ENCODE peak calls at places on chromosomes 3 and 15, in six cellular contexts. W, G, V, U, Q and C are unnamed samples.

GRCh38 chr3:45528429-45528828 is 66.1 kb upstream of the LIMD1 start:
- DNase-seq in W (no peak), G (no peak), V (no peak), U (peak), Q (peak), C (peak)

GRCh38 chr3:149270180-149270579 is 48.6 kb upstream of the CP start:
- DNase-seq in W (no peak), G (no peak), V (no peak), U (peak), Q (no peak), C (no peak)

GRCh38 chr3:189144645-189145044 is 27.1 kb upstream of the TPRG1 start:
- DNase-seq in W (no peak), G (no peak), V (no peak), U (peak), Q (peak), C (no peak)

GRCh38 chr3:14289590-14290453 is 111.2 kb downstream of the LSM3 start:
- DNase-seq in W (no peak), G (peak), V (no peak), U (peak), Q (peak), C (peak)

GRCh38 chr3:14633819-14634424 is 17.6 kb upstream of the CCDC174 start:
- DNase-seq in W (peak), G (peak), V (no peak), U (peak), Q (peak), C (no peak)

GRCh38 chr3:172836390-172836997 is 86.0 kb downstream of the ECT2 start:
- DNase-seq in W (no peak), G (peak), V (peak), U (peak), Q (peak), C (peak)

GRCh38 chr3:25502233-25502632 is 74.2 kb downstream of the RARB start:
- DNase-seq in W (no peak), G (no peak), V (no peak), U (no peak), Q (no peak), C (no peak)

GRCh38 chr3:170290194-170290593 is 67.3 kb upstream of the SKIL start:
- DNase-seq in W (no peak), G (no peak), V (no peak), U (peak), Q (no peak), C (no peak)

GRCh38 chr3:61438253-61439115 is 122.9 kb upstream of the PTPRG start:
- DNase-seq in W (no peak), G (no peak), V (no peak), U (no peak), Q (no peak), C (peak)

GRCh38 chr15:85479071-85479647 is 98.8 kb downstream of the AKAP13 start:
- DNase-seq in W (no peak), G (no peak), V (no peak), U (peak), Q (peak), C (no peak)

GRCh38 chr3:120393761-120394160 is 44.6 kb upstream of the LRRC58 start:
- DNase-seq in W (no peak), G (no peak), V (no peak), U (peak), Q (peak), C (no peak)

GRCh38 chr3:123066896-123067688 is at the start of gene PDIA5:
- DNase-seq in W (peak), G (peak), V (peak), U (peak), Q (peak), C (peak)

GRCh38 chr3:45124379-45124778 is 21.8 kb downstream of the CDCP1 start:
- DNase-seq in W (no peak), G (peak), V (no peak), U (peak), Q (peak), C (no peak)

GRCh38 chr3:136817448-136817847 is 1.5 kb upstream of the SLC35G2 start:
- DNase-seq in W (no peak), G (no peak), V (peak), U (no peak), Q (peak), C (peak)

GRCh38 chr15:70243686-70244540 is 146.2 kb upstream of the TLE3 start:
- DNase-seq in W (no peak), G (no peak), V (no peak), U (no peak), Q (peak), C (no peak)

GRCh38 chr3:132592211-132592610 is 4.9 kb upstream of the ACKR4 start:
- DNase-seq in W (no peak), G (no peak), V (no peak), U (no peak), Q (no peak), C (no peak)

GRCh38 chr3:174223611-174224010 is 635.5 kb upstream of the NAALADL2 start:
- DNase-seq in W (no peak), G (no peak), V (no peak), U (no peak), Q (no peak), C (no peak)

GRCh38 chr15:48954538-48954937 is 9.2 kb downstream of the SHC4 start:
- DNase-seq in W (no peak), G (no peak), V (no peak), U (peak), Q (peak), C (no peak)

GRCh38 chr3:42557849-42558248 is 23.9 kb downstream of the SEC22C start:
- DNase-seq in W (no peak), G (no peak), V (no peak), U (peak), Q (no peak), C (no peak)

GRCh38 chr15:70264738-70265465 is 167.2 kb upstream of the TLE3 start:
- DNase-seq in W (no peak), G (no peak), V (no peak), U (no peak), Q (no peak), C (no peak)

GRCh38 chr15:76286231-76286879 is 24.9 kb downstream of the ETFA start:
- DNase-seq in W (no peak), G (no peak), V (no peak), U (no peak), Q (no peak), C (no peak)

GRCh38 chr15:57634290-57634689 is 42.6 kb downstream of the MYZAP start:
- DNase-seq in W (no peak), G (no peak), V (no peak), U (no peak), Q (peak), C (no peak)

GRCh38 chr3:189094539-189094938 is 77.2 kb upstream of the TPRG1 start:
- DNase-seq in W (no peak), G (no peak), V (no peak), U (no peak), Q (no peak), C (no peak)

GRCh38 chr3:80213076-80213475 is 445.3 kb upstream of the ROBO1 start:
- DNase-seq in W (no peak), G (no peak), V (no peak), U (no peak), Q (no peak), C (no peak)

GRCh38 chr3:134092231-134092701 is 62.5 kb upstream of the SLCO2A1 start:
- DNase-seq in W (no peak), G (no peak), V (no peak), U (no peak), Q (no peak), C (no peak)

GRCh38 chr3:195451373-195452000 is 8.7 kb upstream of the ACAP2 start:
- DNase-seq in W (no peak), G (no peak), V (no peak), U (no peak), Q (no peak), C (no peak)

GRCh38 chr15:61524091-61524490 is 295.0 kb upstream of the RORA start:
- DNase-seq in W (no peak), G (no peak), V (no peak), U (no peak), Q (no peak), C (no peak)

GRCh38 chr3:11545186-11545851 is 98.4 kb downstream of the VGLL4 start:
- DNase-seq in W (no peak), G (no peak), V (no peak), U (no peak), Q (no peak), C (no peak)

GRCh38 chr3:38229036-38229435 is 36.6 kb upstream of the SLC22A13 start:
- DNase-seq in W (no peak), G (no peak), V (no peak), U (no peak), Q (no peak), C (no peak)

GRCh38 chr3:193791041-193792032 is 198.3 kb downstream of the OPA1 start:
- DNase-seq in W (no peak), G (no peak), V (no peak), U (peak), Q (no peak), C (no peak)

GRCh38 chr3:36494461-36495109 is 114.3 kb downstream of the STAC start:
- DNase-seq in W (no peak), G (no peak), V (no peak), U (no peak), Q (no peak), C (no peak)

GRCh38 chr3:123348471-123349200 is 100.3 kb downstream of the ADCY5 start:
- DNase-seq in W (no peak), G (no peak), V (no peak), U (no peak), Q (no peak), C (no peak)

GRCh38 chr15:90946538-90946937 is 8.1 kb upstream of the RCCD1 start:
- DNase-seq in W (no peak), G (no peak), V (no peak), U (no peak), Q (no peak), C (no peak)

GRCh38 chr15:47194718-47195117 is 522.6 kb upstream of the SEMA6D start:
- DNase-seq in W (no peak), G (no peak), V (no peak), U (peak), Q (peak), C (no peak)

GRCh38 chr15:43441316-43441715 is 51.6 kb downstream of the TP53BP1 start:
- DNase-seq in W (no peak), G (peak), V (no peak), U (peak), Q (peak), C (peak)

GRCh38 chr3:65412591-65412990 is 626.1 kb downstream of the MAGI1 start:
- DNase-seq in W (no peak), G (no peak), V (peak), U (peak), Q (peak), C (peak)

GRCh38 chr3:76866729-76867461 is 173.0 kb upstream of the ROBO2 start:
- DNase-seq in W (no peak), G (no peak), V (no peak), U (no peak), Q (no peak), C (no peak)

GRCh38 chr3:72274511-72275295 is 489.8 kb upstream of the PROK2 start:
- DNase-seq in W (no peak), G (no peak), V (peak), U (no peak), Q (peak), C (peak)

GRCh38 chr15:60928210-60928609 is 300.9 kb downstream of the RORA start:
- DNase-seq in W (no peak), G (no peak), V (no peak), U (no peak), Q (no peak), C (no peak)